ENCODE peak calls at places on chromosomes 12 and 14, in seven cellular contexts. I is foreskin fibroblast; F is tibial artery; Q is Calu3; M is AG20443; D is T-cell; G is stimulated activated CD4-positive, alpha-beta T cell treated with anti-CD3 and anti-CD28 coated beads, Interleukin-1b, Interleukin-23, amount 100 ng/mL, for 24 hours. O is an unnamed sample.

GRCh38 chr12:55742719-55743130 is at the start of gene GDF11:
- DNase-seq in I (peak; percentile 74), F (peak; percentile 74), Q (peak; percentile 69), M (peak; percentile 93), D (peak; percentile 58), G (peak; percentile 72), O (no peak)

GRCh38 chr12:31846405-31846804 is 112.8 kb upstream of the RESF1 start:
- DNase-seq in I (no peak), F (no peak), Q (no peak), M (no peak), D (no peak), G (no peak), O (no peak)

GRCh38 chr12:84435682-84436081 is 476.9 kb downstream of the SLC6A15 start:
- DNase-seq in I (no peak), F (no peak), Q (no peak), M (no peak), D (no peak), G (no peak), O (no peak)

GRCh38 chr12:116710367-116710766 is 27.5 kb downstream of the SPRING1 start:
- DNase-seq in I (no peak), F (no peak), Q (no peak), M (no peak), D (no peak), G (no peak), O (no peak)

GRCh38 chr14:102530828-102531478 is 21.4 kb upstream of the ANKRD9 start:
- DNase-seq in I (no peak), F (no peak), Q (no peak), M (no peak), D (no peak), G (no peak), O (no peak)

GRCh38 chr14:94396628-94397210 is 8.3 kb upstream of the SERPINA1 start:
- DNase-seq in I (no peak), F (no peak), Q (no peak), M (no peak), D (no peak), G (no peak), O (no peak)

GRCh38 chr12:50603817-50604639 is 99.2 kb downstream of the DIP2B start:
- DNase-seq in I (no peak), F (peak; percentile 53), Q (no peak), M (peak; percentile 76), D (no peak), G (no peak), O (no peak)

GRCh38 chr14:51310453-51311074 is 70.5 kb downstream of the TMX1 start:
- DNase-seq in I (peak; percentile 63), F (no peak), Q (no peak), M (peak; percentile 35), D (no peak), G (no peak), O (no peak)

GRCh38 chr12:126668538-126668937 is 1598.4 kb upstream of the TMEM132C start:
- DNase-seq in I (peak; percentile 43), F (no peak), Q (peak; percentile 53), M (peak; percentile 75), D (no peak), G (no peak), O (no peak)

GRCh38 chr14:56221392-56222128 is 103.3 kb downstream of the PELI2 start:
- DNase-seq in I (no peak), F (no peak), Q (no peak), M (no peak), D (no peak), G (no peak), O (no peak)

GRCh38 chr12:90234455-90234854 is 525.8 kb upstream of the ATP2B1 start:
- DNase-seq in I (no peak), F (no peak), Q (no peak), M (no peak), D (no peak), G (no peak), O (no peak)

GRCh38 chr14:53391156-53391555 is 238.0 kb upstream of the DDHD1 start:
- DNase-seq in I (peak; percentile 90), F (no peak), Q (no peak), M (peak; percentile 64), D (no peak), G (no peak), O (no peak)

GRCh38 chr12:108063192-108063591 is 65.9 kb upstream of the WSCD2 start:
- DNase-seq in I (no peak), F (no peak), Q (no peak), M (no peak), D (no peak), G (no peak), O (no peak)

GRCh38 chr14:72898448-72898847 is 4.5 kb upstream of the DPF3 start:
- DNase-seq in I (no peak), F (no peak), Q (no peak), M (no peak), D (no peak), G (no peak), O (no peak)

GRCh38 chr12:77190022-77190421 is 124.7 kb upstream of the E2F7 start:
- DNase-seq in I (peak; percentile 91), F (no peak), Q (no peak), M (peak; percentile 66), D (no peak), G (no peak), O (no peak)

GRCh38 chr12:53674977-53675700 is 744 bp downstream of the ATP5MC2 start:
- DNase-seq in I (no peak), F (no peak), Q (no peak), M (no peak), D (no peak), G (no peak), O (no peak)

GRCh38 chr12:124358572-124358971 is 63.7 kb downstream of the RFLNA start:
- DNase-seq in I (no peak), F (no peak), Q (no peak), M (no peak), D (no peak), G (no peak), O (no peak)

GRCh38 chr12:106917503-106917902 is 38.2 kb upstream of the TMEM263 start:
- DNase-seq in I (no peak), F (no peak), Q (no peak), M (no peak), D (no peak), G (no peak), O (no peak)

GRCh38 chr14:96264850-96265249 is 8.8 kb downstream of the BDKRB1 start:
- DNase-seq in I (no peak), F (no peak), Q (no peak), M (peak; percentile 45), D (no peak), G (no peak), O (no peak)

GRCh38 chr12:130878193-130879185 is 6.6 kb downstream of the RAN start:
- DNase-seq in I (no peak), F (no peak), Q (no peak), M (no peak), D (no peak), G (no peak), O (no peak)

GRCh38 chr12:42589465-42590323 is at the start of gene PRICKLE1:
- DNase-seq in I (peak; percentile 56), F (no peak), Q (peak; percentile 48), M (peak; percentile 92), D (no peak), G (peak; percentile 13), O (no peak)

GRCh38 chr12:45415393-45415817 is 199.5 kb downstream of the ANO6 start:
- DNase-seq in I (peak; percentile 100), F (peak; percentile 78), Q (no peak), M (peak; percentile 93), D (no peak), G (peak; percentile 14), O (no peak)

GRCh38 chr14:50875359-50876090 is 3.7 kb downstream of the ABHD12B start:
- DNase-seq in I (peak; percentile 38), F (no peak), Q (no peak), M (peak; percentile 52), D (peak; percentile 60), G (peak; percentile 61), O (no peak)

GRCh38 chr12:33818313-33818712 is 204.0 kb upstream of the ALG10 start:
- DNase-seq in I (no peak), F (no peak), Q (no peak), M (no peak), D (no peak), G (no peak), O (no peak)

GRCh38 chr12:42421844-42422779 is 96.1 kb downstream of the PPHLN1 start:
- DNase-seq in I (peak; percentile 62), F (no peak), Q (no peak), M (peak; percentile 22), D (no peak), G (no peak), O (no peak)

GRCh38 chr12:51590347-51591019 is 550 bp upstream of the SCN8A start:
- DNase-seq in I (peak; percentile 80), F (peak; percentile 22), Q (peak; percentile 84), M (peak; percentile 96), D (peak; percentile 64), G (peak; percentile 70), O (no peak)

GRCh38 chr14:66403183-66403582 is 83.0 kb upstream of the CCDC196 start:
- DNase-seq in I (peak; percentile 9), F (no peak), Q (no peak), M (peak; percentile 31), D (no peak), G (no peak), O (no peak)

GRCh38 chr14:56224691-56225681 is 106.8 kb downstream of the PELI2 start:
- DNase-seq in I (no peak), F (no peak), Q (peak; percentile 42), M (no peak), D (no peak), G (no peak), O (no peak)

GRCh38 chr14:36767603-36768281 is 106.1 kb downstream of the PAX9 start:
- DNase-seq in I (no peak), F (no peak), Q (peak; percentile 32), M (peak; percentile 25), D (no peak), G (no peak), O (no peak)

GRCh38 chr12:107894589-107894988 is 120.1 kb downstream of the ASCL4 start:
- DNase-seq in I (no peak), F (no peak), Q (no peak), M (no peak), D (no peak), G (no peak), O (no peak)

GRCh38 chr12:82876075-82876474 is 189.4 kb downstream of the TMTC2 start:
- DNase-seq in I (no peak), F (no peak), Q (no peak), M (no peak), D (no peak), G (no peak), O (no peak)

GRCh38 chr14:72315720-72316119 is 383.5 kb downstream of the RGS6 start:
- DNase-seq in I (no peak), F (no peak), Q (no peak), M (no peak), D (no peak), G (no peak), O (no peak)

GRCh38 chr12:8030189-8030588 is 2.3 kb upstream of the FOXJ2 start:
- DNase-seq in I (no peak), F (no peak), Q (no peak), M (no peak), D (no peak), G (no peak), O (no peak)

GRCh38 chr12:2413999-2414792 is 361.4 kb downstream of the CACNA1C start:
- DNase-seq in I (no peak), F (no peak), Q (no peak), M (no peak), D (no peak), G (no peak), O (no peak)

O was measured in vagina.